ENCODE peak calls at places on chromosomes 11 and 22, in nine cellular contexts. One of them, this sample, is unnamed.

GRCh38 chr22:46452195-46453005 is 85.0 kb downstream of the CELSR1 start:
- DNase-seq in NCI-H69: no peak
- DNase-seq in HepG2: no peak
- DNase-seq in Daoy: no peak
- DNase-seq in activated T-helper 9 cell treated with anti-CD3 and anti-CD28 coated beads, Interleukin-2, amount 50 U/mL, for 16 hours: no peak
- DNase-seq in mucosa of gallbladder: no peak
- DNase-seq in HT1080: no peak
- DNase-seq in HEK293T: no peak
- DNase-seq in esophagus squamous epithelium: no peak
- DNase-seq in this sample: no peak

GRCh38 chr11:3093281-3094191 is 36.3 kb upstream of the CARS1 start:
- DNase-seq in activated T-helper 9 cell treated with anti-CD3 and anti-CD28 coated beads, Interleukin-2, amount 50 U/mL, for 16 hours: no peak
- DNase-seq in mucosa of gallbladder: no peak
- DNase-seq in HEK293T: peak; percentile 6
- DNase-seq in HT1080: no peak
- DNase-seq in esophagus squamous epithelium: no peak
- DNase-seq in HepG2: peak; percentile 21
- DNase-seq in NCI-H69: peak; percentile 48
- DNase-seq in Daoy: no peak
- DNase-seq in this sample: no peak

GRCh38 chr11:839875-840617 is 2.3 kb downstream of the POLR2L start:
- DNase-seq in HepG2: no peak
- DNase-seq in esophagus squamous epithelium: no peak
- DNase-seq in HEK293T: no peak
- DNase-seq in Daoy: no peak
- DNase-seq in HT1080: no peak
- DNase-seq in NCI-H69: no peak
- DNase-seq in mucosa of gallbladder: no peak
- DNase-seq in activated T-helper 9 cell treated with anti-CD3 and anti-CD28 coated beads, Interleukin-2, amount 50 U/mL, for 16 hours: no peak
- DNase-seq in this sample: no peak

GRCh38 chr22:37032535-37033460 is 13.3 kb downstream of the MPST start:
- DNase-seq in HT1080: peak; percentile 24
- DNase-seq in HepG2: peak; percentile 100
- DNase-seq in activated T-helper 9 cell treated with anti-CD3 and anti-CD28 coated beads, Interleukin-2, amount 50 U/mL, for 16 hours: no peak
- DNase-seq in mucosa of gallbladder: peak; percentile 88
- DNase-seq in Daoy: peak; percentile 16
- DNase-seq in esophagus squamous epithelium: no peak
- DNase-seq in NCI-H69: peak; percentile 35
- DNase-seq in HEK293T: no peak
- DNase-seq in this sample: peak; percentile 93

GRCh38 chr11:125123947-125124633 is 12.7 kb upstream of the TMEM218 start:
- DNase-seq in HT1080: peak; percentile 82
- DNase-seq in HepG2: peak; percentile 73
- DNase-seq in mucosa of gallbladder: peak; percentile 37
- DNase-seq in activated T-helper 9 cell treated with anti-CD3 and anti-CD28 coated beads, Interleukin-2, amount 50 U/mL, for 16 hours: peak; percentile 12
- DNase-seq in NCI-H69: peak; percentile 70
- DNase-seq in Daoy: peak; percentile 43
- DNase-seq in HEK293T: peak; percentile 61
- DNase-seq in esophagus squamous epithelium: no peak
- DNase-seq in this sample: peak; percentile 7

GRCh38 chr22:36331912-36332622 is 55.7 kb downstream of the MYH9 start:
- DNase-seq in HEK293T: no peak
- DNase-seq in NCI-H69: no peak
- DNase-seq in HT1080: peak; percentile 78
- DNase-seq in mucosa of gallbladder: peak; percentile 72
- DNase-seq in HepG2: no peak
- DNase-seq in esophagus squamous epithelium: no peak
- DNase-seq in activated T-helper 9 cell treated with anti-CD3 and anti-CD28 coated beads, Interleukin-2, amount 50 U/mL, for 16 hours: no peak
- DNase-seq in Daoy: peak; percentile 84
- DNase-seq in this sample: no peak

GRCh38 chr11:32333335-32333991 is 101.9 kb downstream of the WT1 start:
- DNase-seq in HT1080: no peak
- DNase-seq in HepG2: no peak
- DNase-seq in Daoy: peak; percentile 40
- DNase-seq in mucosa of gallbladder: peak; percentile 60
- DNase-seq in esophagus squamous epithelium: no peak
- DNase-seq in NCI-H69: peak; percentile 48
- DNase-seq in activated T-helper 9 cell treated with anti-CD3 and anti-CD28 coated beads, Interleukin-2, amount 50 U/mL, for 16 hours: no peak
- DNase-seq in HEK293T: no peak
- DNase-seq in this sample: no peak

GRCh38 chr11:31045335-31045734 is 324.2 kb downstream of the DCDC1 start:
- DNase-seq in NCI-H69: peak; percentile 76
- DNase-seq in HEK293T: peak; percentile 15
- DNase-seq in HT1080: no peak
- DNase-seq in Daoy: no peak
- DNase-seq in mucosa of gallbladder: no peak
- DNase-seq in HepG2: peak; percentile 27
- DNase-seq in esophagus squamous epithelium: no peak
- DNase-seq in activated T-helper 9 cell treated with anti-CD3 and anti-CD28 coated beads, Interleukin-2, amount 50 U/mL, for 16 hours: no peak
- DNase-seq in this sample: no peak

GRCh38 chr22:40116496-40117200 is 61.1 kb upstream of the TNRC6B start:
- DNase-seq in Daoy: no peak
- DNase-seq in activated T-helper 9 cell treated with anti-CD3 and anti-CD28 coated beads, Interleukin-2, amount 50 U/mL, for 16 hours: no peak
- DNase-seq in esophagus squamous epithelium: no peak
- DNase-seq in HT1080: no peak
- DNase-seq in HepG2: no peak
- DNase-seq in mucosa of gallbladder: no peak
- DNase-seq in NCI-H69: no peak
- DNase-seq in HEK293T: no peak
- DNase-seq in this sample: no peak

GRCh38 chr11:113131036-113131775 is 170.0 kb downstream of the NCAM1 start:
- DNase-seq in Daoy: peak; percentile 32
- DNase-seq in esophagus squamous epithelium: no peak
- DNase-seq in NCI-H69: peak; percentile 56
- DNase-seq in HepG2: no peak
- DNase-seq in activated T-helper 9 cell treated with anti-CD3 and anti-CD28 coated beads, Interleukin-2, amount 50 U/mL, for 16 hours: no peak
- DNase-seq in mucosa of gallbladder: no peak
- DNase-seq in HEK293T: no peak
- DNase-seq in HT1080: peak; percentile 16
- DNase-seq in this sample: no peak

GRCh38 chr11:68044145-68044813 is 5.5 kb downstream of the TCIRG1 start:
- DNase-seq in esophagus squamous epithelium: no peak
- DNase-seq in HepG2: no peak
- DNase-seq in activated T-helper 9 cell treated with anti-CD3 and anti-CD28 coated beads, Interleukin-2, amount 50 U/mL, for 16 hours: no peak
- DNase-seq in NCI-H69: peak; percentile 41
- DNase-seq in Daoy: no peak
- DNase-seq in HEK293T: no peak
- DNase-seq in HT1080: no peak
- DNase-seq in mucosa of gallbladder: no peak
- DNase-seq in this sample: no peak

GRCh38 chr11:62433141-62433543 is 14.3 kb downstream of the SCGB1A1 start:
- DNase-seq in Daoy: no peak
- DNase-seq in HepG2: no peak
- DNase-seq in esophagus squamous epithelium: no peak
- DNase-seq in NCI-H69: no peak
- DNase-seq in HEK293T: no peak
- DNase-seq in activated T-helper 9 cell treated with anti-CD3 and anti-CD28 coated beads, Interleukin-2, amount 50 U/mL, for 16 hours: no peak
- DNase-seq in HT1080: no peak
- DNase-seq in mucosa of gallbladder: no peak
- DNase-seq in this sample: peak; percentile 64

GRCh38 chr11:95641506-95641905 is 148.1 kb downstream of the FAM76B start:
- DNase-seq in HEK293T: no peak
- DNase-seq in mucosa of gallbladder: no peak
- DNase-seq in HT1080: peak; percentile 1
- DNase-seq in HepG2: no peak
- DNase-seq in activated T-helper 9 cell treated with anti-CD3 and anti-CD28 coated beads, Interleukin-2, amount 50 U/mL, for 16 hours: no peak
- DNase-seq in esophagus squamous epithelium: no peak
- DNase-seq in Daoy: no peak
- DNase-seq in NCI-H69: peak; percentile 25
- DNase-seq in this sample: no peak

GRCh38 chr11:1656061-1656441 is 26.5 kb downstream of the KRTAP5-5 start:
- DNase-seq in activated T-helper 9 cell treated with anti-CD3 and anti-CD28 coated beads, Interleukin-2, amount 50 U/mL, for 16 hours: no peak
- DNase-seq in HepG2: no peak
- DNase-seq in Daoy: no peak
- DNase-seq in esophagus squamous epithelium: no peak
- DNase-seq in mucosa of gallbladder: no peak
- DNase-seq in HEK293T: no peak
- DNase-seq in HT1080: no peak
- DNase-seq in NCI-H69: no peak
- DNase-seq in this sample: no peak

GRCh38 chr11:66335531-66336233 is 552 bp downstream of the RIN1 start:
- DNase-seq in HT1080: peak; percentile 74
- DNase-seq in NCI-H69: peak; percentile 67
- DNase-seq in activated T-helper 9 cell treated with anti-CD3 and anti-CD28 coated beads, Interleukin-2, amount 50 U/mL, for 16 hours: no peak
- DNase-seq in Daoy: peak; percentile 77
- DNase-seq in mucosa of gallbladder: no peak
- DNase-seq in esophagus squamous epithelium: no peak
- DNase-seq in HEK293T: no peak
- DNase-seq in HepG2: no peak
- DNase-seq in this sample: peak; percentile 27

GRCh38 chr11:79600747-79601146 is 159.9 kb upstream of the TENM4 start:
- DNase-seq in NCI-H69: no peak
- DNase-seq in mucosa of gallbladder: no peak
- DNase-seq in esophagus squamous epithelium: no peak
- DNase-seq in HepG2: no peak
- DNase-seq in HT1080: no peak
- DNase-seq in HEK293T: peak; percentile 28
- DNase-seq in activated T-helper 9 cell treated with anti-CD3 and anti-CD28 coated beads, Interleukin-2, amount 50 U/mL, for 16 hours: no peak
- DNase-seq in Daoy: no peak
- DNase-seq in this sample: no peak

GRCh38 chr11:65083134-65083833 is 556 bp downstream of the CDCA5 start:
- DNase-seq in HepG2: no peak
- DNase-seq in HT1080: no peak
- DNase-seq in Daoy: no peak
- DNase-seq in mucosa of gallbladder: no peak
- DNase-seq in NCI-H69: no peak
- DNase-seq in activated T-helper 9 cell treated with anti-CD3 and anti-CD28 coated beads, Interleukin-2, amount 50 U/mL, for 16 hours: no peak
- DNase-seq in HEK293T: no peak
- DNase-seq in esophagus squamous epithelium: no peak
- DNase-seq in this sample: no peak

GRCh38 chr11:72228229-72228843 is 3.8 kb downstream of the INPPL1 start:
- DNase-seq in NCI-H69: peak; percentile 47
- DNase-seq in esophagus squamous epithelium: no peak
- DNase-seq in HepG2: no peak
- DNase-seq in Daoy: no peak
- DNase-seq in activated T-helper 9 cell treated with anti-CD3 and anti-CD28 coated beads, Interleukin-2, amount 50 U/mL, for 16 hours: no peak
- DNase-seq in HT1080: no peak
- DNase-seq in HEK293T: no peak
- DNase-seq in mucosa of gallbladder: no peak
- DNase-seq in this sample: no peak

GRCh38 chr11:66688561-66689534 is 11.2 kb upstream of the RBM4B start:
- DNase-seq in HepG2: no peak
- DNase-seq in activated T-helper 9 cell treated with anti-CD3 and anti-CD28 coated beads, Interleukin-2, amount 50 U/mL, for 16 hours: no peak
- DNase-seq in NCI-H69: no peak
- DNase-seq in Daoy: no peak
- DNase-seq in mucosa of gallbladder: no peak
- DNase-seq in esophagus squamous epithelium: no peak
- DNase-seq in HT1080: no peak
- DNase-seq in HEK293T: no peak
- DNase-seq in this sample: no peak

GRCh38 chr11:123046473-123047264 is 15.3 kb downstream of the HSPA8 start:
- DNase-seq in HepG2: no peak
- DNase-seq in HT1080: no peak
- DNase-seq in HEK293T: no peak
- DNase-seq in esophagus squamous epithelium: no peak
- DNase-seq in activated T-helper 9 cell treated with anti-CD3 and anti-CD28 coated beads, Interleukin-2, amount 50 U/mL, for 16 hours: no peak
- DNase-seq in Daoy: no peak
- DNase-seq in NCI-H69: no peak
- DNase-seq in mucosa of gallbladder: no peak
- DNase-seq in this sample: no peak

GRCh38 chr11:121741954-121742361 is 289.2 kb upstream of the SORL1-AS1 start:
- DNase-seq in esophagus squamous epithelium: no peak
- DNase-seq in mucosa of gallbladder: peak; percentile 70
- DNase-seq in Daoy: no peak
- DNase-seq in HepG2: no peak
- DNase-seq in HT1080: no peak
- DNase-seq in activated T-helper 9 cell treated with anti-CD3 and anti-CD28 coated beads, Interleukin-2, amount 50 U/mL, for 16 hours: no peak
- DNase-seq in HEK293T: no peak
- DNase-seq in NCI-H69: no peak
- DNase-seq in this sample: no peak

GRCh38 chr22:37234736-37235711 is 9.0 kb downstream of the RAC2 start:
- DNase-seq in NCI-H69: no peak
- DNase-seq in Daoy: no peak
- DNase-seq in esophagus squamous epithelium: no peak
- DNase-seq in HepG2: no peak
- DNase-seq in activated T-helper 9 cell treated with anti-CD3 and anti-CD28 coated beads, Interleukin-2, amount 50 U/mL, for 16 hours: no peak
- DNase-seq in HT1080: no peak
- DNase-seq in HEK293T: no peak
- DNase-seq in mucosa of gallbladder: no peak
- DNase-seq in this sample: no peak

GRCh38 chr11:112361396-112361795 is 100.7 kb upstream of the PLET1 start:
- DNase-seq in HT1080: no peak
- DNase-seq in esophagus squamous epithelium: no peak
- DNase-seq in Daoy: no peak
- DNase-seq in NCI-H69: no peak
- DNase-seq in HepG2: no peak
- DNase-seq in mucosa of gallbladder: no peak
- DNase-seq in HEK293T: no peak
- DNase-seq in activated T-helper 9 cell treated with anti-CD3 and anti-CD28 coated beads, Interleukin-2, amount 50 U/mL, for 16 hours: no peak
- DNase-seq in this sample: no peak

GRCh38 chr11:43511959-43512358 is 153.2 kb downstream of the TTC17 start:
- DNase-seq in esophagus squamous epithelium: no peak
- DNase-seq in NCI-H69: no peak
- DNase-seq in activated T-helper 9 cell treated with anti-CD3 and anti-CD28 coated beads, Interleukin-2, amount 50 U/mL, for 16 hours: no peak
- DNase-seq in HepG2: no peak
- DNase-seq in Daoy: no peak
- DNase-seq in HT1080: no peak
- DNase-seq in HEK293T: no peak
- DNase-seq in mucosa of gallbladder: no peak
- DNase-seq in this sample: no peak

GRCh38 chr11:16153951-16154350 is 202.4 kb downstream of the SOX6 start:
- DNase-seq in Daoy: no peak
- DNase-seq in mucosa of gallbladder: no peak
- DNase-seq in esophagus squamous epithelium: no peak
- DNase-seq in HEK293T: no peak
- DNase-seq in activated T-helper 9 cell treated with anti-CD3 and anti-CD28 coated beads, Interleukin-2, amount 50 U/mL, for 16 hours: no peak
- DNase-seq in HepG2: no peak
- DNase-seq in NCI-H69: no peak
- DNase-seq in HT1080: no peak
- DNase-seq in this sample: no peak